ENCODE peak calls at places on chromosomes 13 and 19, in nine cellular contexts. T is colonic mucosa, A is GM12865, O is brain microvascular endothelial cell, G is osteocyte, W is astrocyte of the spinal cord, U is nephron progenitor cell, K is fibroblast of lung, B is Caco-2. R is an unnamed sample.

GRCh38 chr13:39330504-39330903 is 272.5 kb downstream of the LHFPL6 start:
- DNase-seq in T (no peak), A (no peak), O (no peak), G (no peak), W (no peak), U (no peak), K (no peak), B (no peak), R (no peak)

GRCh38 chr19:7482584-7483439 is 6.0 kb downstream of the PEX11G start:
- DNase-seq in T (peak), A (no peak), O (no peak), G (no peak), W (no peak), U (peak), K (no peak), B (no peak), R (no peak)

GRCh38 chr13:34943675-34944634 is 1.9 kb downstream of the NBEA start:
- DNase-seq in T (no peak), A (peak), O (no peak), G (no peak), W (no peak), U (no peak), K (no peak), B (no peak), R (no peak)

GRCh38 chr19:53927745-53928144 is 18.7 kb downstream of the CACNG7 start:
- DNase-seq in T (no peak), A (peak), O (peak), G (no peak), W (peak), U (peak), K (peak), B (peak), R (peak)

GRCh38 chr13:76293346-76293745 is 592.9 kb downstream of the KCTD12 start:
- DNase-seq in T (no peak), A (no peak), O (no peak), G (no peak), W (peak), U (no peak), K (peak), B (no peak), R (peak)

GRCh38 chr13:48653074-48654054 is at the start of gene CYSLTR2:
- DNase-seq in T (no peak), A (peak), O (peak), G (no peak), W (peak), U (no peak), K (peak), B (no peak), R (peak)

GRCh38 chr13:76798037-76798436 is 88.2 kb downstream of the KCTD12 start:
- DNase-seq in T (no peak), A (peak), O (no peak), G (no peak), W (no peak), U (no peak), K (no peak), B (no peak), R (no peak)

GRCh38 chr13:51645154-51645650 is 60.9 kb downstream of the WDFY2 start:
- DNase-seq in T (no peak), A (peak), O (peak), G (no peak), W (peak), U (no peak), K (peak), B (no peak), R (peak)

GRCh38 chr13:30803791-30804190 is 68.4 kb downstream of the ALOX5AP start:
- DNase-seq in T (no peak), A (no peak), O (no peak), G (no peak), W (no peak), U (no peak), K (no peak), B (no peak), R (no peak)

GRCh38 chr13:18995259-18995873 is 186.3 kb downstream of the TUBA3C start:
- DNase-seq in T (no peak), A (no peak), O (no peak), G (no peak), W (no peak), U (no peak), K (no peak), B (no peak), R (no peak)

GRCh38 chr19:46841458-46842083 is 9.1 kb downstream of the AP2S1 start:
- DNase-seq in T (no peak), A (no peak), O (peak), G (no peak), W (peak), U (no peak), K (peak), B (no peak), R (peak)

GRCh38 chr19:45117666-45118065 is 24.7 kb downstream of the PPP1R37 start:
- DNase-seq in T (peak), A (no peak), O (no peak), G (no peak), W (no peak), U (no peak), K (no peak), B (no peak), R (no peak)

GRCh38 chr19:33384983-33385382 is 11.5 kb downstream of the CEBPG start:
- DNase-seq in T (no peak), A (no peak), O (no peak), G (no peak), W (no peak), U (no peak), K (no peak), B (no peak), R (no peak)

GRCh38 chr19:44748426-44749254 is at the start of gene BCL3:
- DNase-seq in T (peak), A (peak), O (no peak), G (no peak), W (no peak), U (peak), K (no peak), B (peak), R (no peak)

GRCh38 chr13:105991622-105992254 is 543.7 kb downstream of the EFNB2 start:
- DNase-seq in T (no peak), A (no peak), O (peak), G (no peak), W (peak), U (no peak), K (peak), B (peak), R (peak)

GRCh38 chr13:113116206-113116800 is 6.3 kb upstream of the F10 start:
- DNase-seq in T (no peak), A (no peak), O (no peak), G (peak), W (no peak), U (no peak), K (no peak), B (no peak), R (no peak)

GRCh38 chr13:111879719-111880118 is 187.2 kb upstream of the SOX1 start:
- DNase-seq in T (no peak), A (no peak), O (no peak), G (peak), W (no peak), U (no peak), K (no peak), B (no peak), R (no peak)

GRCh38 chr13:93859666-93860065 is 619.8 kb downstream of the DCT start:
- DNase-seq in T (no peak), A (no peak), O (peak), G (no peak), W (peak), U (no peak), K (peak), B (no peak), R (peak)

GRCh38 chr19:30132312-30133075 is 190.5 kb downstream of the URI1 start:
- DNase-seq in T (no peak), A (no peak), O (no peak), G (no peak), W (no peak), U (no peak), K (no peak), B (no peak), R (no peak)

GRCh38 chr13:104553156-104553555 is 1486.9 kb upstream of the SLC10A2 start:
- DNase-seq in T (no peak), A (no peak), O (peak), G (no peak), W (peak), U (no peak), K (peak), B (no peak), R (no peak)

GRCh38 chr13:97327521-97328221 is 105.5 kb downstream of the MBNL2 start:
- DNase-seq in T (no peak), A (no peak), O (no peak), G (no peak), W (no peak), U (no peak), K (peak), B (no peak), R (no peak)

GRCh38 chr13:97743946-97744345 is 209.5 kb upstream of the IPO5 start:
- DNase-seq in T (no peak), A (no peak), O (peak), G (no peak), W (peak), U (no peak), K (no peak), B (peak), R (no peak)

GRCh38 chr13:89726690-89727435 is 1620.6 kb upstream of the MIR17HG start:
- DNase-seq in T (no peak), A (no peak), O (peak), G (no peak), W (peak), U (no peak), K (peak), B (no peak), R (no peak)

GRCh38 chr13:99766641-99767045 is 204.9 kb downstream of the ZIC5 start:
- DNase-seq in T (no peak), A (peak), O (peak), G (no peak), W (no peak), U (no peak), K (no peak), B (peak), R (no peak)

GRCh38 chr13:102128216-102128800 is 273.5 kb downstream of the FGF14 start:
- DNase-seq in T (no peak), A (peak), O (no peak), G (no peak), W (peak), U (no peak), K (peak), B (no peak), R (no peak)

GRCh38 chr19:29675650-29676186 is 10.5 kb downstream of the PLEKHF1 start:
- DNase-seq in T (no peak), A (no peak), O (no peak), G (no peak), W (no peak), U (no peak), K (no peak), B (no peak), R (no peak)

GRCh38 chr13:42814868-42815267 is 33.5 kb downstream of the FAM216B start:
- DNase-seq in T (no peak), A (no peak), O (peak), G (no peak), W (peak), U (no peak), K (peak), B (no peak), R (peak)

GRCh38 chr19:6503407-6504201 is 1.5 kb upstream of the TUBB4A start:
- DNase-seq in T (no peak), A (no peak), O (no peak), G (no peak), W (no peak), U (no peak), K (no peak), B (no peak), R (no peak)

GRCh38 chr19:2532252-2533071 is 56.5 kb downstream of the GADD45B start:
- DNase-seq in T (no peak), A (no peak), O (peak), G (no peak), W (peak), U (no peak), K (peak), B (no peak), R (peak)

GRCh38 chr13:114063545-114064515 is 68.6 kb downstream of the RASA3 start:
- DNase-seq in T (no peak), A (peak), O (no peak), G (no peak), W (peak), U (no peak), K (peak), B (no peak), R (peak)

GRCh38 chr19:1811942-1812425 is at the start of gene ATP8B3:
- DNase-seq in T (no peak), A (no peak), O (no peak), G (no peak), W (no peak), U (no peak), K (no peak), B (no peak), R (no peak)

GRCh38 chr19:49872245-49873148 is 4.7 kb downstream of the AKT1S1 start:
- DNase-seq in T (no peak), A (no peak), O (no peak), G (no peak), W (no peak), U (no peak), K (no peak), B (no peak), R (no peak)

GRCh38 chr19:41424335-41425173 is 2.6 kb downstream of the B3GNT8 start:
- DNase-seq in T (no peak), A (no peak), O (no peak), G (no peak), W (no peak), U (no peak), K (no peak), B (no peak), R (no peak)

GRCh38 chr13:58992478-58993042 is 1171.2 kb downstream of the DIAPH3 start:
- DNase-seq in T (no peak), A (peak), O (no peak), G (no peak), W (no peak), U (no peak), K (no peak), B (no peak), R (no peak)

GRCh38 chr19:17347361-17347760 is 10.0 kb downstream of the GTPBP3 start:
- DNase-seq in T (no peak), A (no peak), O (no peak), G (no peak), W (peak), U (no peak), K (no peak), B (no peak), R (no peak)

GRCh38 chr13:42836930-42837329 is 55.5 kb downstream of the FAM216B start:
- DNase-seq in T (no peak), A (no peak), O (peak), G (no peak), W (peak), U (no peak), K (peak), B (peak), R (peak)

GRCh38 chr19:14002571-14003278 is 3.4 kb downstream of the RFX1 start:
- DNase-seq in T (no peak), A (peak), O (no peak), G (no peak), W (no peak), U (no peak), K (no peak), B (no peak), R (no peak)

GRCh38 chr13:20431687-20432384 is 93.8 kb downstream of the CRYL1 start:
- DNase-seq in T (no peak), A (no peak), O (no peak), G (no peak), W (no peak), U (no peak), K (no peak), B (no peak), R (no peak)

GRCh38 chr19:5121286-5122120 is 152.6 kb downstream of the KDM4B start:
- DNase-seq in T (no peak), A (no peak), O (no peak), G (no peak), W (no peak), U (no peak), K (no peak), B (no peak), R (no peak)

GRCh38 chr19:5122121-5122400 is 153.1 kb downstream of the KDM4B start:
- DNase-seq in T (no peak), A (no peak), O (no peak), G (no peak), W (no peak), U (no peak), K (no peak), B (no peak), R (no peak)

GRCh38 chr19:5123646-5124045 is 154.7 kb downstream of the KDM4B start:
- DNase-seq in T (no peak), A (no peak), O (no peak), G (no peak), W (no peak), U (no peak), K (no peak), B (no peak), R (no peak)

GRCh38 chr19:5124111-5124855 is 155.4 kb downstream of the KDM4B start:
- DNase-seq in T (no peak), A (no peak), O (no peak), G (no peak), W (no peak), U (no peak), K (no peak), B (no peak), R (no peak)

DNA sequence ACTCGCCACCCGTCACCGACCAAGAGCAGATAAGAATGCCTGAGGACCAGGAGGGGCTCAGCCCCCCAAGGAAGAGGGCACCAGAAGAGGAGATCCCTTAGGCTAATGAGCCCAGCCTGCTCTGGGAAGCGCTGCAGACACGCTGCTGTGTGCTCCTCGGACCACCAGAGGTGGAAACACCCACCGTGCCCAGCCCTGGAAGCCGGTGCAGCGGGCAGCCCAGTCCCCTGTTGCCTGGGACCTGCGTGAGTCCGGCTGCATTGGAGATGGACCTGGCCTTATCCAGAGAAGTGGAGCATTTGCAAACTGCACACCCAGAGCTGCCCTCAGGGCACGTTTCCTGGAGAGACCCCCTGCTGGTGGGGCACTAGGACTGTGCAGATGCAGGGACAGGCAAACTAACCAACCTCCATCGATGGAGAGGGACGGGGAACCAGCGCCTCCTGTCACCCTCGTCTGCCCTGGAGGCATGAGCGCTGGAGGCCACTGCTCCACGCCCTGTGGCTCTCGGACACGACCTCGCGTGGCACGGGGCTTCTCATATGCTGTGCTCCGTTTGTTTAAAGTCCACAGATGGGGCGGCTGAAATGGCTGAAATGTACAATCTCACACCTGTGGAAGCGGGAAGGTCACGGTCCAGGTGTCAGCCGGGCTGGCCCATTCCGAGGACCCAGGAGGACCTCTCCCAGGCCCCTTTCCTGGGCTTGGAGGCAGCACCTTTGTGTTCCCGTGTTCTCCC is 153.9 kb downstream of the KDM4B start:
- DNase-seq in T (no peak), A (no peak), O (no peak), G (no peak), W (no peak), U (no peak), K (no peak), B (no peak), R (no peak)
- TF ChIP-seq CTCF in T (no peak), A (no peak), O (peak), G (no peak), W (peak), U (no peak), K (no peak), B (no peak), R (peak)

GRCh38 chr13:71320452-71320851 is 546.6 kb downstream of the DACH1 start:
- DNase-seq in T (peak), A (peak), O (peak), G (no peak), W (peak), U (no peak), K (no peak), B (peak), R (no peak)
- TF ChIP-seq CTCF in T (peak), A (peak), O (peak), G (peak), W (peak), U (no peak), K (peak), B (peak), R (peak)

DNA sequence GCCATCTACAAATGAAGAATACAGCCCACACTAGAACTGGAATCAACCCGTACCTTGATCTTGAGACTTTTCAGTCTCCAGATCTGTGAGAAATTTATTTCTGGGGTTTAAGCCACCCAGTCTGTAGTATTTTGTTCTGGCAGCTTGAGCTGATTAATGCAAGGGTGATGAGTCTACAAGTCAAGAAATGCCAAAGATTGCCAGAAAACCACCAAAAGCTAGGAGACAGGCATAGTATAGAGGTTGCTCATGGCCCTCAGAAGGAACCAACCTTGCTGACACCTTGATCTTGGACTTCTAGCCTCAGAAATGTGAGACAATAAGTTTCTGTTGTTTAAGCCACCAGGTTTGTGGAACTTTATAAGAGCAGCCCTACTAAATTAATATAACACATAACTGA is 428.2 kb upstream of the KLF12 start:
- DNase-seq in T (no peak), A (no peak), O (peak), G (no peak), W (peak), U (no peak), K (peak), B (no peak), R (peak)
- TF ChIP-seq CTCF in T (no peak), A (no peak), O (no peak), G (no peak), W (no peak), U (no peak), K (no peak), B (no peak), R (no peak)

DNA sequence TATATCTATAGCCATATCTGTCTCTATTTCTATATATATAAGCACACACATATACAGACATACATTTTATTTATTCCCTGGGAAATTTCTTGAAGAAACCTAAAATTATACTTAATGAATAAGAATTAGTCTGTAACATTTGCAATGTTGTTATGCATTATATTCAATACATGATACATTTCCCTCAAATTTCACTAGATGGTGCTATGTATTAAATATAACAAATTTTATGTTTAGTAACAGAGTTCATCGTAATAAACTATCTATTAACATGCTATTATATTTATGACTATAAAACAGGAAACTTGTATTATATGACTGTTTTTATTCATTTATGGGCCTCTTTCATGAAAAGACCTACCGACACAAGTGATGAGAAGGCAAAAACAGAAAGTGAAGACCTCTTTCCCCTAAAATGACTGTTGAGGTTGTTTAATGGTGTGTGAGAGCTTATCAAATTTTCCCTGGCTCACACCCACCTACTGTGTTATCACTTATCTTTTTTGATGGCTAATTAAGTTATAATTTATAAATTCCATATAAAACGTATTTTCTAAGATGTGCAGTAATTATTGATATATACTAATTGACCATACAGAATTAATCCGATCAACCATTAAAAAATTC is 881.9 kb downstream of the SLITRK6 start:
- DNase-seq in T (no peak), A (no peak), O (no peak), G (no peak), W (peak), U (no peak), K (peak), B (no peak), R (no peak)
- TF ChIP-seq CTCF in T (peak), A (no peak), O (no peak), G (peak), W (peak), U (peak), K (no peak), B (peak), R (peak)

DNA sequence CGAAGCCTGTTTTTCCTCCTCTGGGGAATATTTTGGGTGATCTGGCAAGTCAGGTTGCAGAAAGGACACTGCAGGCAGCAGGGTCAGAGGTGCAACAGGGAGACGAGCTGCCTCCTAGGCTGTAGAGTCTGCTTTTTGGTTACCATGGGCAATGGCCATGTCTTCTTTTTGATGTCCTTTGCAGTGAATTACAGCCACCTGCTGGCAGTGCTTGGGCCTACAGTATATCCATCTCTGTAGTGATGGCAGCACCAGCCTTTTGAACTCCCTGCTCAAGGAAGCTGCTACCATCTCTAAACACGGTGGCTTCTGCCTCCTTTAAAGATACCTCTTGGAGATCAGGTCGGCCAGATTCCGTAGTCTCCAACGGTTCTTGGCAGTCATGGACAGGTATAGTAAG is 73.9 kb downstream of the WTIP start:
- DNase-seq in T (no peak), A (peak), O (peak), G (no peak), W (no peak), U (no peak), K (no peak), B (peak), R (peak)
- TF ChIP-seq CTCF in T (no peak), A (peak), O (peak), G (no peak), W (peak), U (no peak), K (no peak), B (peak), R (peak)

R was measured in HFFc6.